ENCODE peak calls at places on chromosomes 12 and 14, in ten cellular contexts. J is aorta; D is activated T-cell treated with anti-CD3 and anti-CD28 coated beads, Interleukin-2, amount 50 U/mL, for 72 hours; E is activated T-helper 17 cell treated with anti-CD3 and anti-CD28 coated beads, Interleukin-2, amount 50 U/mL, for 72 hours; A is heart left ventricle; N is activated naive CD8-positive, alpha-beta T cell treated with anti-CD3 and anti-CD28 coated beads, Interleukin-2, amount 50 U/mL, for 24 hours; Z is esophagus mucosa; L is activated CD8-positive, alpha-beta memory T cell treated with anti-CD3 and anti-CD28 coated beads, Interleukin-2, amount 10 ng/mL, durations not matched to agents 7 days and 5 days; H is left cardiac atrium; G is stimulated activated memory B cell treated with anti-CD40 and anti-IgM and Interleukin-4, amounts not matched to agents 10 μg/mL and 1 μg/mL and 100 μg/mL, for 72 hours. O is an unnamed sample.

GRCh38 chr12:113207621-113208040 is 13.6 kb upstream of the TPCN1 start:
- ATAC-seq in J (no peak), D (peak; percentile 4), E (no peak), A (no peak), N (no peak), Z (peak; percentile 5), L (peak; percentile 21), H (peak; percentile 5), G (no peak), O (no peak)

GRCh38 chr12:113305281-113305856 is 29.5 kb downstream of the SLC8B1 start:
- ATAC-seq in J (no peak), D (no peak), E (no peak), A (no peak), N (no peak), Z (no peak), L (no peak), H (no peak), G (no peak), O (no peak)

GRCh38 chr12:98344034-98344565 is 171.3 kb upstream of the TMPO start:
- ATAC-seq in J (no peak), D (no peak), E (no peak), A (no peak), N (no peak), Z (no peak), L (no peak), H (no peak), G (no peak), O (no peak)

GRCh38 chr12:69331846-69332684 is 16.1 kb upstream of the LYZ start:
- ATAC-seq in J (no peak), D (no peak), E (no peak), A (no peak), N (no peak), Z (no peak), L (no peak), H (peak; percentile 18), G (no peak), O (no peak)

GRCh38 chr12:116102019-116102418 is 175.5 kb downstream of the MED13L start:
- ATAC-seq in J (no peak), D (no peak), E (no peak), A (no peak), N (no peak), Z (no peak), L (no peak), H (no peak), G (no peak), O (no peak)

GRCh38 chr14:67950386-67950785 is 130.8 kb downstream of the RAD51B start:
- ATAC-seq in J (no peak), D (no peak), E (no peak), A (no peak), N (no peak), Z (no peak), L (no peak), H (no peak), G (no peak), O (no peak)

GRCh38 chr14:74502236-74503019 is 8.9 kb downstream of the ISCA2 start:
- ATAC-seq in J (no peak), D (no peak), E (no peak), A (no peak), N (peak; percentile 38), Z (peak; percentile 43), L (peak; percentile 63), H (peak; percentile 9), G (no peak), O (peak; percentile 37)

GRCh38 chr12:8912910-8913309 is 1.4 kb upstream of the PHC1 start:
- ATAC-seq in J (no peak), D (no peak), E (no peak), A (no peak), N (no peak), Z (peak; percentile 91), L (no peak), H (peak; percentile 15), G (no peak), O (no peak)

GRCh38 chr12:55060470-55060869 is 40.7 kb downstream of the NEUROD4 start:
- ATAC-seq in J (no peak), D (peak; percentile 100), E (peak; percentile 100), A (no peak), N (peak; percentile 99), Z (peak; percentile 41), L (peak; percentile 89), H (no peak), G (peak; percentile 98), O (no peak)

GRCh38 chr12:101945361-101946232 is 68.2 kb downstream of the DRAM1 start:
- ATAC-seq in J (no peak), D (no peak), E (no peak), A (no peak), N (no peak), Z (no peak), L (no peak), H (peak; percentile 12), G (no peak), O (no peak)

O was measured in gastroesophageal sphincter.